ENCODE peak calls at places on chromosomes 3 and 15, in seven cellular contexts. One of them, this sample, is unnamed.
A peak's percentile ranks its signal among the peaks of the same experiment; 100 is the strongest.

GRCh38 chr3:136332776-136333175 is 82.6 kb downstream of the PCCB start:
- DNase-seq in fibroblast of lung: peak; percentile 73
- DNase-seq in GM23248: peak; percentile 88
- DNase-seq in substantia nigra: no peak
- DNase-seq in neuronal stem cell: no peak
- DNase-seq in uterus: no peak
- DNase-seq in GM23338: no peak
- DNase-seq in this sample: no peak

GRCh38 chr3:140712301-140712700 is 34.4 kb downstream of the TRIM42 start:
- DNase-seq in fibroblast of lung: no peak
- DNase-seq in GM23248: no peak
- DNase-seq in substantia nigra: no peak
- DNase-seq in neuronal stem cell: no peak
- DNase-seq in uterus: no peak
- DNase-seq in GM23338: no peak
- DNase-seq in this sample: no peak

GRCh38 chr3:58564456-58565160 is 12.6 kb downstream of the FAM107A start:
- DNase-seq in fibroblast of lung: peak; percentile 57
- DNase-seq in GM23248: peak; percentile 89
- DNase-seq in substantia nigra: no peak
- DNase-seq in neuronal stem cell: no peak
- DNase-seq in uterus: no peak
- DNase-seq in GM23338: no peak
- DNase-seq in this sample: peak; percentile 52

GRCh38 chr3:146072824-146073223 is 88.2 kb downstream of the PLOD2 start:
- DNase-seq in fibroblast of lung: peak; percentile 63
- DNase-seq in GM23248: peak; percentile 52
- DNase-seq in substantia nigra: no peak
- DNase-seq in neuronal stem cell: no peak
- DNase-seq in uterus: no peak
- DNase-seq in GM23338: no peak
- DNase-seq in this sample: no peak

GRCh38 chr15:90400005-90400758 is 12.1 kb downstream of the IQGAP1 start:
- DNase-seq in fibroblast of lung: no peak
- DNase-seq in GM23248: no peak
- DNase-seq in substantia nigra: no peak
- DNase-seq in neuronal stem cell: no peak
- DNase-seq in uterus: no peak
- DNase-seq in GM23338: no peak
- DNase-seq in this sample: peak; percentile 44

GRCh38 chr3:16177962-16178627 is 3.6 kb downstream of the GALNT15 start:
- DNase-seq in fibroblast of lung: peak; percentile 87
- DNase-seq in GM23248: peak; percentile 95
- DNase-seq in substantia nigra: no peak
- DNase-seq in neuronal stem cell: peak; percentile 66
- DNase-seq in uterus: peak; percentile 83
- DNase-seq in GM23338: peak; percentile 90
- DNase-seq in this sample: peak; percentile 62

GRCh38 chr3:120214161-120214560 is 70.9 kb downstream of the GPR156 start:
- DNase-seq in fibroblast of lung: no peak
- DNase-seq in GM23248: peak; percentile 52
- DNase-seq in substantia nigra: no peak
- DNase-seq in neuronal stem cell: no peak
- DNase-seq in uterus: no peak
- DNase-seq in GM23338: peak; percentile 17
- DNase-seq in this sample: no peak

GRCh38 chr3:38567498-38567897 is 71.4 kb downstream of the EXOG start:
- DNase-seq in fibroblast of lung: no peak
- DNase-seq in GM23248: no peak
- DNase-seq in substantia nigra: no peak
- DNase-seq in neuronal stem cell: no peak
- DNase-seq in uterus: no peak
- DNase-seq in GM23338: no peak
- DNase-seq in this sample: no peak

GRCh38 chr3:136612512-136612911 is 139.7 kb downstream of the STAG1 start:
- DNase-seq in fibroblast of lung: no peak
- DNase-seq in GM23248: peak; percentile 66
- DNase-seq in substantia nigra: no peak
- DNase-seq in neuronal stem cell: no peak
- DNase-seq in uterus: no peak
- DNase-seq in GM23338: no peak
- DNase-seq in this sample: no peak

GRCh38 chr3:13025090-13025489 is 48.1 kb downstream of the IQSEC1 start:
- DNase-seq in fibroblast of lung: peak; percentile 61
- DNase-seq in GM23248: peak; percentile 94
- DNase-seq in substantia nigra: no peak
- DNase-seq in neuronal stem cell: no peak
- DNase-seq in uterus: no peak
- DNase-seq in GM23338: no peak
- DNase-seq in this sample: peak; percentile 51

GRCh38 chr3:157588386-157589060 is 85.3 kb upstream of the VEPH1 start:
- DNase-seq in fibroblast of lung: no peak
- DNase-seq in GM23248: no peak
- DNase-seq in substantia nigra: no peak
- DNase-seq in neuronal stem cell: no peak
- DNase-seq in uterus: no peak
- DNase-seq in GM23338: peak; percentile 56
- DNase-seq in this sample: no peak

GRCh38 chr3:50237133-50237651 is 1.2 kb downstream of the GNAI2 start:
- DNase-seq in fibroblast of lung: peak; percentile 42
- DNase-seq in GM23248: peak; percentile 69
- DNase-seq in substantia nigra: peak; percentile 5
- DNase-seq in neuronal stem cell: no peak
- DNase-seq in uterus: no peak
- DNase-seq in GM23338: peak; percentile 37
- DNase-seq in this sample: peak; percentile 41

GRCh38 chr15:33116218-33116617 is 78.3 kb downstream of the FMN1 start:
- DNase-seq in fibroblast of lung: no peak
- DNase-seq in GM23248: peak; percentile 20
- DNase-seq in substantia nigra: no peak
- DNase-seq in neuronal stem cell: no peak
- DNase-seq in uterus: no peak
- DNase-seq in GM23338: no peak
- DNase-seq in this sample: no peak

GRCh38 chr15:74123131-74123429 is 7.3 kb upstream of the ISLR2 start:
- DNase-seq in fibroblast of lung: no peak
- DNase-seq in GM23248: no peak
- DNase-seq in substantia nigra: no peak
- DNase-seq in neuronal stem cell: no peak
- DNase-seq in uterus: no peak
- DNase-seq in GM23338: peak; percentile 87
- DNase-seq in this sample: no peak

GRCh38 chr15:77784361-77785292 is 151.9 kb upstream of the LINGO1 start:
- DNase-seq in fibroblast of lung: peak; percentile 2
- DNase-seq in GM23248: peak; percentile 61
- DNase-seq in substantia nigra: no peak
- DNase-seq in neuronal stem cell: no peak
- DNase-seq in uterus: no peak
- DNase-seq in GM23338: peak; percentile 87
- DNase-seq in this sample: no peak

GRCh38 chr3:67495751-67496150 is 158.7 kb downstream of the SUCLG2 start:
- DNase-seq in fibroblast of lung: no peak
- DNase-seq in GM23248: no peak
- DNase-seq in substantia nigra: no peak
- DNase-seq in neuronal stem cell: no peak
- DNase-seq in uterus: no peak
- DNase-seq in GM23338: no peak
- DNase-seq in this sample: no peak

GRCh38 chr15:41495736-41496599 is 2.3 kb downstream of the ITPKA start:
- DNase-seq in fibroblast of lung: no peak
- DNase-seq in GM23248: no peak
- DNase-seq in substantia nigra: no peak
- DNase-seq in neuronal stem cell: peak; percentile 36
- DNase-seq in uterus: no peak
- DNase-seq in GM23338: peak; percentile 82
- DNase-seq in this sample: no peak

GRCh38 chr3:185582871-185583270 is 3.2 kb upstream of the SENP2 start:
- DNase-seq in fibroblast of lung: no peak
- DNase-seq in GM23248: no peak
- DNase-seq in substantia nigra: no peak
- DNase-seq in neuronal stem cell: no peak
- DNase-seq in uterus: no peak
- DNase-seq in GM23338: no peak
- DNase-seq in this sample: no peak

GRCh38 chr15:55742927-55743614 is at the start of gene PRTG:
- DNase-seq in fibroblast of lung: peak; percentile 87
- DNase-seq in GM23248: peak; percentile 64
- DNase-seq in substantia nigra: peak; percentile 23
- DNase-seq in neuronal stem cell: peak; percentile 98
- DNase-seq in uterus: peak; percentile 79
- DNase-seq in GM23338: peak; percentile 78
- DNase-seq in this sample: peak; percentile 37

DNA sequence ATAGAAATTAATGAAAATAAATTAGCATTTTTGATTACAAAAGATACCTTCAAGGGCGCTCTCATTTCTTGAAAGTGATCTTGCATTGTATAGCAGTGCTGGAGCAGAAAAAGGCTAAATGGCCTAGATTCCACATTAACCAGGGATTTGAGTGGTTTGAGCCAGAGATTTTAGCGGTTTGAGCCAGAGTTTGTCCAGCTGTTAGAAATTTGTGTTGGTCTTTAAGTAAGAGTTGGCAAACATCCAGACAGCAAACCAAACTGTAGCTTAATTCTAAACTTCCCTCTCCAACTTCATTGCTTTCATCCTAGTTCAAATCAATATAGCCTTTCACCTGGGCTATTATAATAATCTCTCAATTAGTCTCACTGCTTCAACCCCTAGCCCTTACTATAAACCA is 351.7 kb downstream of the IGSF11 start:
- DNase-seq in fibroblast of lung: peak; percentile 26
- DNase-seq in GM23248: no peak
- DNase-seq in substantia nigra: no peak
- DNase-seq in neuronal stem cell: no peak
- DNase-seq in uterus: no peak
- DNase-seq in GM23338: no peak
- DNase-seq in this sample: no peak
- H3K27ac ChIP-seq in fibroblast of lung: no peak overlapping the region
- H3K27ac ChIP-seq in GM23248: no peak overlapping the region
- H3K27ac ChIP-seq in substantia nigra: no peak overlapping the region
- H3K27ac ChIP-seq in neuronal stem cell: no peak overlapping the region
- H3K27ac ChIP-seq in uterus: no peak overlapping the region
- H3K27ac ChIP-seq in GM23338: no peak overlapping the region
- H3K27ac ChIP-seq in this sample: no peak overlapping the region

DNA sequence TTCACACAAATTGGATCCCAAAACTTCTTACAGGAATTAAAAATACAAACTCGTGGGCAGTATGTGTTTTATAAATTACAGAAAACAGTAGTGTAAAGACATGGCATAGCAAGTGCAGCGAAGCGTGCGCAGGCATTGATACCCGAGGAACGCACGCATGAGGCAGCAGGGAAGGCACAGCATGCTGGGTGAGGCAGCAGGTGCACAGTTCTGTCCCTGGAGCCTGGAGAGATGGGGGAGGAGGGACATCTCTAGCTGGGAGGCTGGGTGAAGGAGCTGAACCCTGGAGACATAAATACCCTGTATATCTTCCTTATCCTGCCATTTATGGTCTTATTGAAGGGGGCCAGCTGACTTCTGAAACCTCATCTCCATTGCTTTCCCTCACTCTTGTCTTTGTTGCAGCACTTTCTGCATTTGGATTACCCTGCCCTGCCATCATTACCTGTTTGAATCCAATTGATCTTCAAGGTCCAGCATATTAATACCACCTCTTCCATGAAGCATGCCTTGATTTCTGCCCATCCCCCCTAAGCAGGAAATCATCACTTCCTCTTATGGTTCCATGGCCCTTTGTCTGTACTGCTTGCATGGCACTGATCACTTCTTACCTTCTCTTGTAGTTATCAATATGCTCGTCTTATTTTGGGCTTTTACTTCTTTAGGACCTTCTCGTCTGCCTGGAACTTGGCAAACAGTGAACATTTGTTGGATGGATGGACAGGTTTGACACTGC is 20.5 kb downstream of the LPP start:
- DNase-seq in fibroblast of lung: no peak
- DNase-seq in GM23248: no peak
- DNase-seq in substantia nigra: no peak
- DNase-seq in neuronal stem cell: no peak
- DNase-seq in uterus: no peak
- DNase-seq in GM23338: no peak
- DNase-seq in this sample: no peak
- H3K27ac ChIP-seq in fibroblast of lung: no peak overlapping the region
- H3K27ac ChIP-seq in GM23248: no peak overlapping the region
- H3K27ac ChIP-seq in substantia nigra: no peak overlapping the region
- H3K27ac ChIP-seq in neuronal stem cell: no peak overlapping the region
- H3K27ac ChIP-seq in uterus: peak overlapping the region; percentile 86
- H3K27ac ChIP-seq in GM23338: no peak overlapping the region
- H3K27ac ChIP-seq in this sample: no peak overlapping the region

DNA sequence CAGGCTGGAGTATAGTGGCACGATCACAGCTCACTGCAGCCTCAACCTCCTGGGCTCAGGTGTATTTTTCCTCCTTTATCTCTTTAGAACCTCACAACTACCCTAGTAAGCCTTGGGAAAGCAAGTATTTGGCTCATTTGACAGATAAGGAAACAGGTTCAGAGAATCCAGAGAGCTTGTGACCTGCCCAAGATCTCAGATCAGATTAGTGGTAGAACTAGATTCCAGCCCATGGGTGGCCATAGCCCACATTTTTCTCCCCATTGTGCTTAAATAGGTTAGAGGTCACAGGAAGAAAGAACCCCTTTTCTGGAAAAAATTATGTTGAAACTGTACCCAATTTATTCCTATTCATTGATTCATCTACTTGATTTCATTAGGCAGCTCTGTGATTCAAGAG is 64.3 kb downstream of the TSC22D2 start:
- DNase-seq in fibroblast of lung: no peak
- DNase-seq in GM23248: no peak
- DNase-seq in substantia nigra: no peak
- DNase-seq in neuronal stem cell: no peak
- DNase-seq in uterus: no peak
- DNase-seq in GM23338: peak; percentile 45
- DNase-seq in this sample: no peak
- H3K27ac ChIP-seq in fibroblast of lung: no peak overlapping the region
- H3K27ac ChIP-seq in GM23248: no peak overlapping the region
- H3K27ac ChIP-seq in substantia nigra: no peak overlapping the region
- H3K27ac ChIP-seq in neuronal stem cell: no peak overlapping the region
- H3K27ac ChIP-seq in uterus: no peak overlapping the region
- H3K27ac ChIP-seq in GM23338: no peak overlapping the region
- H3K27ac ChIP-seq in this sample: no peak overlapping the region

DNA sequence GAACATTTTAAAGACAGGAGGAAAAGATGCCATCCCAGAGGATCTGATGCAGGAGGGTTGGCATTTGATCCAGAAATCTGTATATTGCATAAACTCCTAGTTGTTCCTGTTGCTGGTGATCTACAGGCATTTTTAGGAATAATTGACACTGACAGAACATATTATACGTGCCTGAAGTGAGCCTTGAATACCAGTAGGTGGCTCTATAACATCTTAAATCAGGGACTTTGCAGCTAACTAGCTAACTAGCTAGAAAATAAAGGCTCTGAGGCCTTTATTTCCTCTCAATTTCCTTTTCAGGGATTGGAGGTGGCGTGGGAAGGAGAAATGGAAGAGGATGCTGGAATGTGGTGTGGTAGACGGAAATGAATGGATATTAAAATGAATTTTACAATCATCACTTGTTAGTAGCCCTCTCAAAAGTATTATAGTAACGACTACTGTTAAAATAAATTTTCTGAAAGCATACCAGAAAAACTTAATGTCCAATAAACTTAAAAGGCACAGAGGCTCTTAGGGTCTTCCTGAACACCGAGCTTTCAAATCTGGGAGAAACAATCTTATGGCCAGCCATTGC is 73.9 kb upstream of the ZBED2 start:
- DNase-seq in fibroblast of lung: peak; percentile 77
- DNase-seq in GM23248: peak; percentile 87
- DNase-seq in substantia nigra: no peak
- DNase-seq in neuronal stem cell: peak; percentile 32
- DNase-seq in uterus: no peak
- DNase-seq in GM23338: peak; percentile 84
- DNase-seq in this sample: peak; percentile 48
- H3K27ac ChIP-seq in fibroblast of lung: no peak overlapping the region
- H3K27ac ChIP-seq in GM23248: no peak overlapping the region
- H3K27ac ChIP-seq in substantia nigra: no peak overlapping the region
- H3K27ac ChIP-seq in neuronal stem cell: no peak overlapping the region
- H3K27ac ChIP-seq in uterus: no peak overlapping the region
- H3K27ac ChIP-seq in GM23338: no peak overlapping the region
- H3K27ac ChIP-seq in this sample: no peak overlapping the region

This sample was measured in mammary epithelial cell.